ENCODE peak calls at places on chromosomes 6 and 20, in four cellular contexts. U is epithelial cell of esophagus, F is heart right ventricle, G is choroid plexus epithelial cell. P is an unnamed sample.

GRCh38 chr6:18136260-18136659 is 13.8 kb upstream of the NHLRC1 start:
- DNase-seq in F (no peak), U (no peak), G (no peak), P (no peak)

GRCh38 chr20:33569290-33570094 is 79.6 kb downstream of the CBFA2T2 start:
- DNase-seq in U (peak), G (no peak), F (no peak), P (peak)

GRCh38 chr6:2518029-2518428 is 232.7 kb downstream of the MYLK4 start:
- DNase-seq in G (no peak), F (no peak), U (no peak), P (no peak)

GRCh38 chr20:31602779-31603441 is 2.2 kb upstream of the ID1 start:
- DNase-seq in G (peak), U (peak), F (no peak), P (no peak)

GRCh38 chr6:157429248-157429647 is 48.3 kb downstream of the ZDHHC14 start:
- DNase-seq in U (no peak), G (no peak), F (no peak), P (no peak)

GRCh38 chr6:46730918-46731461 is 4.2 kb downstream of the PLA2G7 start:
- DNase-seq in U (no peak), G (no peak), F (no peak), P (no peak)

GRCh38 chr6:13522639-13523038 is 35.2 kb upstream of the GFOD1 start:
- DNase-seq in U (no peak), F (no peak), G (peak), P (no peak)

GRCh38 chr6:163823577-163823976 is 409.1 kb downstream of the QKI start:
- DNase-seq in U (no peak), G (no peak), F (no peak), P (no peak)

GRCh38 chr6:136607932-136608772 is 57.9 kb upstream of the MAP7 start:
- DNase-seq in G (peak), F (peak), U (peak), P (peak)

GRCh38 chr6:14324042-14324441 is 206.5 kb downstream of the CD83 start:
- DNase-seq in G (peak), U (peak), F (no peak), P (no peak)

GRCh38 chr6:18265787-18266523 is 1.6 kb upstream of the DEK start:
- DNase-seq in F (no peak), U (no peak), G (no peak), P (no peak)

GRCh38 chr6:21123485-21124436 is 469.8 kb upstream of the SOX4 start:
- DNase-seq in G (peak), U (no peak), F (no peak), P (peak)

GRCh38 chr6:38484656-38485055 is 155.1 kb downstream of the BTBD9 start:
- DNase-seq in F (no peak), U (no peak), G (no peak), P (no peak)

GRCh38 chr6:50541941-50542340 is 171.4 kb upstream of the TFAP2D start:
- DNase-seq in G (no peak), F (no peak), U (no peak), P (no peak)

GRCh38 chr6:52992980-52993379 is 2.1 kb downstream of the GSTA4 start:
- DNase-seq in U (peak), G (peak), F (no peak), P (no peak)

GRCh38 chr20:57680131-57680716 is 29.6 kb downstream of the PMEPA1 start:
- DNase-seq in F (no peak), U (no peak), G (peak), P (no peak)

GRCh38 chr20:41746635-41747034 is 128.5 kb upstream of the CHD6 start:
- DNase-seq in G (no peak), F (no peak), U (no peak), P (no peak)

GRCh38 chr6:33440649-33441309 is 13.6 kb upstream of the ZBTB9 start:
- DNase-seq in U (no peak), F (no peak), G (no peak), P (no peak)

GRCh38 chr6:135087803-135088202 is 33.2 kb upstream of the HBS1L start:
- DNase-seq in F (no peak), G (peak), U (no peak), P (no peak)

GRCh38 chr6:145783796-145784195 is 30.8 kb downstream of the FBXO30 start:
- DNase-seq in G (no peak), F (no peak), U (no peak), P (no peak)

GRCh38 chr6:32074996-32075532 is 34.1 kb downstream of the TNXB start:
- DNase-seq in G (peak), F (no peak), U (no peak), P (no peak)

GRCh38 chr6:151807513-151808330 is at the start of gene ESR1:
- DNase-seq in G (peak), F (peak), U (peak), P (peak)

GRCh38 chr6:20707166-20707485 is 172.9 kb downstream of the CDKAL1 start:
- DNase-seq in U (no peak), F (no peak), G (no peak), P (no peak)

GRCh38 chr6:5638666-5639065 is 368.1 kb downstream of the NRN1 start:
- DNase-seq in F (peak), U (no peak), G (no peak), P (no peak)

GRCh38 chr6:121515615-121516265 is 80.3 kb downstream of the GJA1 start:
- DNase-seq in F (no peak), G (no peak), U (peak), P (no peak)

GRCh38 chr20:38883081-38883980 is 42.9 kb upstream of the FAM83D start:
- DNase-seq in G (peak), F (peak), U (no peak), P (no peak)

GRCh38 chr6:50959081-50959641 is 140.5 kb downstream of the TFAP2B start:
- DNase-seq in F (no peak), G (no peak), U (no peak), P (no peak)

GRCh38 chr6:160992323-160993314 is 1.1 kb downstream of the MAP3K4 start:
- DNase-seq in F (no peak), U (peak), G (peak), P (peak)

GRCh38 chr20:34979366-34980153 is 23.9 kb downstream of the MYH7B start:
- DNase-seq in U (no peak), F (peak), G (no peak), P (peak)

GRCh38 chr6:11848852-11849731 is 70.5 kb upstream of the ADTRP start:
- DNase-seq in U (peak), G (peak), F (no peak), P (no peak)

GRCh38 chr20:38032585-38033329 is 499 bp downstream of the TTI1 start:
- DNase-seq in F (no peak), G (no peak), U (no peak), P (no peak)

GRCh38 chr6:106799008-106799952 is 169.9 kb downstream of the QRSL1 start:
- DNase-seq in F (no peak), U (peak), G (peak), P (peak)

GRCh38 chr20:41226426-41226825 is 89.1 kb downstream of the PLCG1 start:
- DNase-seq in U (no peak), G (no peak), F (no peak), P (no peak)

GRCh38 chr6:113495521-113495920 is 361.6 kb upstream of the MARCKS start:
- DNase-seq in U (peak), G (peak), F (no peak), P (peak)

GRCh38 chr6:72553531-72554202 is 68.2 kb upstream of the KCNQ5 start:
- DNase-seq in U (peak), F (no peak), G (peak), P (peak)
- H3K4me3 ChIP-seq in U (no peak), F (no peak), G (no peak), P (no peak)

GRCh38 chr6:7142228-7142801 is 34.6 kb downstream of the RREB1 start:
- DNase-seq in F (no peak), U (no peak), G (no peak), P (no peak)
- H3K4me3 ChIP-seq in F (no peak), U (no peak), G (no peak), P (no peak)

DNA sequence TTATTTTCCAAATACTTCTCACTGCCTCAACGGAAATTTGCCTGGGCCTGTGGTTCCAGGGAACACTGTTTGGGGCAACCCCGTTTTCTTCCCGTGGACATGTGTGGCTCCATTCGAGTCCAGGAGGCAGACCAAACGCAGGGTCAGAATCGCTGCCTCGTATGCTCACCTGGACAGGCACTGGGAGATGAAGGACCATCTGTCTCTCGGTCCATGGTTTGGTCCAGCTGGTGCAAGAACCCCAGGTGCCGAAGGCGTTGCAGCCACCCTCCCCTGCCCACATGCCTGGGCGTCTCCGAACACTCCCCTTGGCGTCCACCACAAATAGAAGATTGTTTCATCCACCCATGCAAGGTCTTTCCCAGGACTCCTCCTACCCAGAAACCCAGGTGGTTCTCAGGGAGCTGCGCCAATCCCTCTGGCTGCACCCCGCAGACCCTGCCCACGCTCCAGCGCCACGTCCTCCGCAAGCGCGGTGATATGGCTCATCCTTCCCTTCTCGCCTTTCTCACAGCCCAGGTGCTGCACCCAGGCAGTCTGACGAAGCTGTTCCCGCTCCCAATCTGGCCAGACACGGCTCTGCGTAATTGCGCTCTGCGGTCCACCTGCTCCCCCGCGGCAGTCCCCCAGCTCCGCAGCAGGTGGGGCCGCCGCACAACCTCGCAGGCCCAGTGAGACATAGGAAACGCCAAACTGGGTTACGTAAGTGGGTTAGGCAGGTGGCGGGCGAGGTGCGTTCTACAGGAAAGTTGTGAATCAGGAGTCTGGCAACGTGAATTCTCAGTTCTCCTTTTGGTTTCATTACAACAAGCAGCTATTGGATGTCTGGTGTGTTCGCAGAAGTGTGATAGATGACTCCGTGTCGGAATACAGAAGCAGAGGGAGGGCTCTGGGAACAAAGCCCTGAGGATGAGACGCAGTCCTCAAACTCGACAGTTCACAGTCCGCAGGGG is 146.2 kb upstream of the ECI2 start:
- DNase-seq in F (peak), U (peak), G (peak), P (peak)
- H3K4me3 ChIP-seq in F (peak), U (peak), G (peak), P (no peak)

DNA sequence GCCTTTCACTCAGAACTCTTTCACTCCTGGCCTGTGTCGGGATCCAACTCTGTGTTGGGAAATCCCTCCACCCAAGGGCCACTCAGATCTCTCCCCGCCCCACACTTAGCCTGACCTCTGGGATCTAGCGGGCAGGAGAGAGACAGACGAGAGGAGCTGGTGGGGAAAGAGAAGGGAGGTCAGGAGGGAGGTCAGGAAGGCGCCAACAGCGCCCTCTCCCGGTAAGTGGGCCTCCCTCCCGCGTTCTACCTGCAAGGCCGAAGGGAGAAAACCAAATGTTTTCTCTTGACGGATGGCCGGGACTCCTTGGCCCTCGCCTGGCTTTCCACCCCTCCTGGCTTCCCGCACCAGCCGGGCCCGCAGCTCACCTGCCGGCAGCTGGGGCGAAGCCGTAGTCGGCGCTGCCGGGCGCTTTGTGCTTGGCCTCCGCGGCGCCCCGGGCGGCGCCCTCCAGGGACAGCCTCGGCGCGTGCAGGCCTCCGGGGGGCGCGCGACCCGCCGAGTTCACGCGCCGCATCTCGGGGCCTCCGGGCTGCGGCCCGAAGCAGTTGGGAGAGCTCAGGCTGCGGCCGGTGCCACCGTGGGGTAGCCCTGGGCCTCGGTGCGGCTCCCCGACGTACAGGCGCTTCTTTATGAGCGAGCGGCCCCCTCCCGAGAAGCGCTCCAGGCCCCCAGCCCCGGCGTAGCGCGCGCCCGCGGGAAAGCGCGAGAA is 38.2 kb downstream of the C6orf132 start:
- DNase-seq in U (no peak), G (peak), F (peak), P (peak)
- H3K4me3 ChIP-seq in U (no peak), G (peak), F (peak), P (peak)

GRCh38 chr6:148565931-148566663 is 180.7 kb upstream of the UST start:
- DNase-seq in F (no peak), G (peak), U (peak), P (no peak)
- H3K4me3 ChIP-seq in F (no peak), G (no peak), U (no peak), P (no peak)

DNA sequence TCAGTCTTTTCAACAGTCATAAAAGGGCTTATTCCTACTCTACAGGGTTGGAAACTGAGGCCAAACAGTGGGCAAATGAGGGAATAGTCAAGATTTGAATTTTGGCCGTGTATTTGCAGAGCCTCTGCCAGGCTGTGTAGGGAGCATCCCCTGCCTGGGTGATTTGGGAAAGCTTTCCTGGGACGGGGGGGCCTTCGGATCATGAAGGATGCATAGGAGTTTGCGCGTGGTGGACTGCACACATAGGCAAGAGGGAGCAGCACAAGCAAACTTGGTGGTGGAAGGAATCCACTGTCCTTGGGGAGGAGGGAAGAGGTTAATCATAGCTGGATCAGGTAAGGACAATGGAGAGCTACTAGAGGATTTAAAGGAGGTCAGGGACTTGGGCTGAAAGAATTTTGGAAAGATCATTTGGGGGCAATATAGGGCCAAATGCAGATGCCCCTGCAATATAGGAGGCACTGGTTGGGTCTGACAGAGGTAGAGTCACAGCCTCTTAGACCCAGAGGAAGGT is 2.5 kb downstream of the PTPRA start:
- DNase-seq in U (no peak), F (no peak), G (no peak), P (no peak)
- H3K4me3 ChIP-seq in U (no peak), F (no peak), G (no peak), P (no peak)

DNA sequence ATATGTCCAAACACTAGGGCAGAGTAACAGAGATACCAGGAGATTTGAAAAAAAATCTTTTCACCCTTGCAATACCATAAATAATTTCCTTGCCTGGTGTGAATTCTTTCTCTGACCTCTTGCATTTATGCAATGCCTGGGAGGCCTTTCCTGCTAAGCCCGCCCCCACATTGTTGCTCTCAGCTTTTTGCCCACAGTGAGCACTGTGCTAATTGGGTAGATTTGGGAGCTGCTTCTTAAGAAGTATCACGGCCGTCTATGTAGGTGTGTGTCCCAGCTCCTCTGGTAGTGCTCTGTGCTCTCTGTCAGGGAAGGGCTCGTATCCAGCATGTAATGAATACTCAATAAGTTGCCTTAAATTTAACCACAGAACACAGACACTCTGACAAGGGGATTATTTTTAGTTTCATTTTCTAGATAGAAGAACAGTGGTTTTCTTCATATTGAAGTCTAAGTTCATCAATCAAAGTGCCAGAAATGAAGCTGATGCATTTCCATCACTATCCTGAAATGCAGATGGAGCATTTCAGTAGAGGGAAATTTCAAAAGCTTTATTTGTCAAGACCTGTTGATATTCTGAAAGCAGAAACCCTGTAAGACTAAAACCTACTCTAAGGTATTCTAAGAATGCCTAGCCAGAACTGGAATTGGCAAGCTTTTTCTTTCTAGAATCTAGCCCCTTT is 54.5 kb upstream of the CEP85L start:
- DNase-seq in U (peak), F (no peak), G (peak), P (peak)
- H3K4me3 ChIP-seq in U (no peak), F (peak), G (peak), P (no peak)

GRCh38 chr6:28737750-28738395 is 185.9 kb downstream of the TRIM27 start:
- DNase-seq in G (no peak), F (no peak), U (peak), P (peak)

GRCh38 chr6:28738396-28738765 is 185.4 kb downstream of the TRIM27 start:
- DNase-seq in G (no peak), U (no peak), F (no peak), P (peak)

GRCh38 chr6:28732052-28732451 is 191.7 kb downstream of the TRIM27 start:
- DNase-seq in U (no peak), F (no peak), G (no peak), P (no peak)

GRCh38 chr6:28736121-28736520 is 187.7 kb downstream of the TRIM27 start:
- DNase-seq in U (peak), G (no peak), F (no peak), P (no peak)

DNA sequence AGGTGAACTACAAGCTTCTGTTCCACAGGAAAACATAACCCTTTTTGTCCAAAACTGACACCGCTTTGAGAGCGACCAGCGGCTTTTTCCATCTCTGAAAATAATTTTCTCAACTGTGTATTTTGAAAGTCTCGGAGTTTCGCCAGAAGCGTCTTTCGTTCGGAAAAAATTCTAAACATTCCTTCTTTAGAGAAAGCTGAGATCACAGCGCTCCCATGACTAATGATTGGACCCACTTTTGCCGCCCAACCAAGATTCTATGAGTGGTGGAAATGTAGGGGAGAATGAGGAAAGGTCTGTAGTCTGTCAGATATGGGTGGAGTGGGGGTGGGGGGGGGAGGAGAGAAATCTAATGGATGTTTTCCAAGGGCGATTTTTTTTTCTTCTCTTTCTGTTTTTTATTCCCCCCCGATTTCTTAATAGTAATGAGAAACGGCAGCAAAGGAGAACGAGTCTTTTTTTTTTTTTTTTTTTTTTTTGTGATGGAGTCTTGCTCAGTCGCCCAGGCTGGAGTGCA is 189.3 kb downstream of the TRIM27 start:
- DNase-seq in U (no peak), F (no peak), G (no peak), P (no peak)
- H3K4me3 ChIP-seq in U (peak), F (no peak), G (no peak), P (no peak)

P was measured in mesendoderm.